ENCODE peak calls at places on chromosomes 4 and X, in four cellular contexts. U is sigmoid colon, S is upper lobe of left lung, M is transverse colon. H is an unnamed sample. For H3K36me3 and H3K4me1, the result is how much of the 10 kb centered on the place peaks cover.

GRCh38 chr4:138761638-138762205 is 253.9 kb upstream of the NOCT start:
- DNase-seq in U (no peak), S (no peak), M (no peak), H (no peak)

GRCh38 chrX:54921427-54922021 is 900 bp downstream of the TRO start:
- DNase-seq in U (peak), S (peak), M (peak), H (no peak)

GRCh38 chr4:12588572-12588971 is 895.6 kb downstream of the RAB28 start:
- DNase-seq in U (no peak), S (no peak), M (no peak), H (no peak)

GRCh38 chrX:15989716-15990115 is 133.6 kb upstream of the GRPR start:
- DNase-seq in U (no peak), S (no peak), M (no peak), H (no peak)

GRCh38 chr4:71595576-71596108 is 188.2 kb downstream of the GC start:
- DNase-seq in U (no peak), S (no peak), M (no peak), H (no peak)

GRCh38 chr4:114384629-114385028 is 214.0 kb upstream of the UGT8 start:
- DNase-seq in U (no peak), S (no peak), M (no peak), H (no peak)

GRCh38 chr4:6333301-6334202 is 63.9 kb downstream of the WFS1 start:
- DNase-seq in U (no peak), S (no peak), M (no peak), H (no peak)

GRCh38 chr4:78291277-78291676 is 234.2 kb downstream of the FRAS1 start:
- DNase-seq in U (no peak), S (no peak), M (no peak), H (no peak)

GRCh38 chrX:85922821-85923220 is 124.5 kb downstream of the CHM start:
- DNase-seq in U (no peak), S (no peak), M (no peak), H (no peak)

GRCh38 chrX:9337056-9337455 is 127.8 kb upstream of the TBL1X start:
- DNase-seq in U (peak), S (no peak), M (no peak), H (no peak)

GRCh38 chr4:110808371-110808878 is 185.5 kb upstream of the PITX2 start:
- DNase-seq in U (no peak), S (no peak), M (peak), H (no peak)

GRCh38 chr4:152045397-152045780 is 284.6 kb upstream of the GATB start:
- DNase-seq in U (no peak), S (no peak), M (no peak), H (no peak)

GRCh38 chr4:181685461-181685860 is 557.7 kb upstream of the TENM3 start:
- DNase-seq in U (no peak), S (no peak), M (no peak), H (no peak)

GRCh38 chr4:154503598-154503997 is 12.0 kb upstream of the DCHS2 start:
- DNase-seq in U (no peak), S (no peak), M (no peak), H (no peak)

GRCh38 chrX:47539860-47540259 is 21.1 kb upstream of the ARAF start:
- DNase-seq in U (no peak), S (no peak), M (no peak), H (no peak)

GRCh38 chr4:73299548-73300280 is 41.1 kb upstream of the ANKRD17 start:
- DNase-seq in U (no peak), S (peak), M (no peak), H (no peak)

GRCh38 chrX:28920554-28920953 is 333.3 kb downstream of the IL1RAPL1 start:
- DNase-seq in U (no peak), S (no peak), M (no peak), H (no peak)

GRCh38 chr4:133084421-133084820 is 64.7 kb upstream of the PCDH10 start:
- DNase-seq in U (no peak), S (no peak), M (no peak), H (no peak)

GRCh38 chr4:73311428-73311827 is 52.8 kb upstream of the ANKRD17 start:
- DNase-seq in U (no peak), S (no peak), M (no peak), H (no peak)

GRCh38 chr4:124525524-124525923 is 187.0 kb downstream of the ANKRD50 start:
- DNase-seq in U (no peak), S (peak), M (no peak), H (no peak)

GRCh38 chrX:6163761-6164160 is 64.9 kb downstream of the NLGN4X start:
- DNase-seq in U (no peak), S (no peak), M (no peak), H (no peak)

GRCh38 chrX:3659761-3660160 is 53.7 kb downstream of the PRKX start:
- DNase-seq in U (no peak), S (no peak), M (no peak), H (no peak)

GRCh38 chr4:81136161-81136910 is 78.7 kb downstream of the PRKG2 start:
- DNase-seq in U (peak), S (no peak), M (no peak), H (no peak)

GRCh38 chr4:72886602-72887001 is 182.9 kb downstream of the COX18 start:
- DNase-seq in U (no peak), S (no peak), M (no peak), H (no peak)

GRCh38 chr4:48275247-48275646 is 5.6 kb upstream of the TEC start:
- DNase-seq in U (no peak), S (no peak), M (no peak), H (no peak)

GRCh38 chrX:132908891-132909290 is 49.5 kb downstream of the HS6ST2 start:
- DNase-seq in U (no peak), S (no peak), M (no peak), H (no peak)

GRCh38 chr4:187103351-187103750 is 379.7 kb upstream of the FAT1 start:
- DNase-seq in U (no peak), S (no peak), M (no peak), H (no peak)

GRCh38 chr4:86809809-86810208 is 39.4 kb downstream of the SLC10A6 start:
- DNase-seq in U (no peak), S (no peak), M (no peak), H (no peak)
- H3K36me3 ChIP-seq in U (under half), S (under half), M (under half), H (under half)

GRCh38 chr4:57099363-57099762 is 10.8 kb downstream of the IGFBP7 start:
- DNase-seq in U (no peak), S (no peak), M (no peak), H (no peak)
- H3K4me1 ChIP-seq in U (half or more), S (under half), M (half or more), H (under half)

GRCh38 chr4:184892999-184893398 is 67.2 kb upstream of the ACSL1 start:
- DNase-seq in U (no peak), S (no peak), M (no peak), H (no peak)
- TF ChIP-seq POLR2AphosphoS5 in U (no peak), S (no peak), M (no peak), H (no peak)

GRCh38 chrX:53630261-53630660 is 56.3 kb downstream of the HUWE1 start:
- DNase-seq in U (no peak), S (no peak), M (no peak), H (no peak)
- H3K36me3 ChIP-seq in U (under half), S (under half), M (under half), H (under half)

GRCh38 chr4:15742083-15742582 is 36.0 kb upstream of the CD38 start:
- DNase-seq in U (no peak), S (no peak), M (no peak), H (no peak)
- H3K4me1 ChIP-seq in U (under half), S (under half), M (under half), H (under half)

GRCh38 chrX:77788050-77788449 is 2.0 kb upstream of the ATRX start:
- DNase-seq in U (no peak), S (no peak), M (no peak), H (no peak)
- TF ChIP-seq POLR2AphosphoS5 in U (no peak), S (no peak), M (no peak), H (no peak)

GRCh38 chr4:865121-865465 is 39.2 kb upstream of the CPLX1 start:
- DNase-seq in U (no peak), S (no peak), M (no peak), H (no peak)

GRCh38 chr4:864456-865120 is 38.7 kb upstream of the CPLX1 start:
- DNase-seq in U (no peak), S (no peak), M (no peak), H (no peak)

GRCh38 chr4:866761-867390 is 40.9 kb upstream of the CPLX1 start:
- DNase-seq in U (no peak), S (no peak), M (no peak), H (no peak)

GRCh38 chr4:866068-866760 is 40.3 kb upstream of the CPLX1 start:
- DNase-seq in U (no peak), S (no peak), M (no peak), H (no peak)

GRCh38 chr4:865572-865971 is 39.6 kb upstream of the CPLX1 start:
- DNase-seq in U (no peak), S (no peak), M (no peak), H (no peak)
- H3K36me3 ChIP-seq in U (half or more), S (half or more), M (half or more), H (under half)

DNA sequence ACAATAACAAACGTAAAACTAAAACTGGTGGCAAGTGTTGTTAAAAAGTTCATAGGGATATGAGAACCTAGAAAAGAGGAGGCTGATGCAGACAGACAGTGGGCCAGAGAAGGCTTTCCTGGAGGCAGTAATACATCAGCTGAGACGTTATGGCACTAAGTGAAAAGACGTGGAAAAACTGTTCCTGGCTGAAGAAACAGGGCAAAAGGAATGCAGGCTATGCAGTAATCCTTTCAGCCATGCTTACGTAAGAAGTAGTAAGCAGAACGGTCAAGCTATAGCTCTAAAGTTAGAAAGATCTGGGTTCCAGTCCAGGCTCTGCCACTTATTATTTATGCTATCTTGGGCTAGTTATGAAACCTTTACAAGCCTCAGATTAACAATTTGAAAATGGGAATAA is 6.4 kb downstream of the LAMTOR3 start:
- DNase-seq in U (no peak), S (no peak), M (no peak), H (no peak)
- H3K4me1 ChIP-seq in U (under half), S (under half), M (under half), H (under half)